ENCODE peak calls at places on chromosomes 4 and X, in four cellular contexts. T, X, F and K are unnamed samples.

GRCh38 chr4:85803846-85804245 is 328.9 kb downstream of the ARHGAP24 start:
- DNase-seq in F (no peak), T (no peak), X (no peak), K (no peak)

GRCh38 chr4:15779336-15779735 is 1.2 kb downstream of the CD38 start:
- DNase-seq in X (peak; percentile 53), F (peak; percentile 88), T (peak; percentile 36), K (peak; percentile 51)

GRCh38 chr4:90187148-90187884 is 60.1 kb downstream of the CCSER1 start:
- DNase-seq in T (no peak), F (no peak), X (no peak), K (no peak)

GRCh38 chr4:106766519-106766918 is 269.6 kb downstream of the DKK2 start:
- DNase-seq in T (no peak), X (no peak), F (no peak), K (no peak)

GRCh38 chr4:19547463-19547862 is 704.2 kb upstream of the SLIT2 start:
- DNase-seq in T (no peak), X (no peak), F (no peak), K (no peak)

GRCh38 chr4:2085496-2085901 is 26.4 kb downstream of the NAT8L start:
- DNase-seq in X (peak; percentile 32), T (no peak), F (no peak), K (peak; percentile 24)

GRCh38 chrX:138914751-138915150 is 203.2 kb upstream of the FGF13 start:
- DNase-seq in X (no peak), T (no peak), F (no peak), K (no peak)

GRCh38 chr4:174429701-174430100 is 92.6 kb downstream of the HPGD start:
- DNase-seq in T (no peak), X (no peak), F (no peak), K (no peak)

GRCh38 chr4:628821-629635 is 3.7 kb downstream of the PDE6B start:
- DNase-seq in T (no peak), X (no peak), F (no peak), K (peak; percentile 20)

GRCh38 chrX:43753637-43754036 is 97.5 kb downstream of the MAOA start:
- DNase-seq in F (no peak), X (no peak), T (no peak), K (no peak)

GRCh38 chr4:101763576-101763975 is 27.0 kb upstream of the BANK1 start:
- DNase-seq in X (no peak), F (no peak), T (no peak), K (no peak)

GRCh38 chr4:101756181-101756580 is 34.3 kb upstream of the BANK1 start:
- DNase-seq in T (no peak), F (no peak), X (no peak), K (no peak)

GRCh38 chr4:101762544-101762943 is 28.0 kb upstream of the BANK1 start:
- DNase-seq in F (no peak), T (no peak), X (no peak), K (no peak)

GRCh38 chr4:101761405-101761804 is 29.1 kb upstream of the BANK1 start:
- DNase-seq in X (no peak), F (no peak), T (no peak), K (no peak)

GRCh38 chr4:101762025-101762424 is 28.5 kb upstream of the BANK1 start:
- DNase-seq in F (no peak), X (no peak), T (no peak), K (no peak)
- H2BK5ac ChIP-seq in F (no peak overlapping the region), X (no peak overlapping the region), T (no peak overlapping the region), K (no peak overlapping the region)

DNA sequence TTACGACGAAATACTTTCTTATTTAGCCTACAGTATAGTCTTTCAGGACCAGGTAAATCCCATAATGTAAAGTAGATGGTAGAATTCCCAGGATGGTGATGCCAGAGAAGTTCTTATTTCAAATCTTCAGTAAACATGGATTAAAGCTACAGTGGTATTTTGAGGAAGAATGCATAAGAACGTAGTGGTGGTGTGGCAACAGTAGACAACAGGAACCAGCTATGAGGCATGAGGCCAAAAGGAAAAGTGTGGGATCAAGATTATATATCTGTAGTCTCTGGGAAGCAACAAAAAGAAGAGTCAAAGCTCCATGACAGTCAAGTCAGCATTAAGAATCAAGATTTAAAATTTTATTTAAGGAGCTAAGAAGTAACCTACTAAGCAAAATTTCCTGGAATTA is 60.2 kb downstream of the METTL14 start:
- DNase-seq in X (no peak), T (no peak), F (no peak), K (no peak)
- H2BK5ac ChIP-seq in X (no peak overlapping the region), T (no peak overlapping the region), F (no peak overlapping the region), K (no peak overlapping the region)

GRCh38 chr4:87036713-87037112 is 101.9 kb downstream of the AFF1 start:
- DNase-seq in F (no peak), T (no peak), X (no peak), K (no peak)
- H2BK5ac ChIP-seq in F (no peak overlapping the region), T (no peak overlapping the region), X (no peak overlapping the region), K (no peak overlapping the region)

GRCh38 chr4:17068396-17068795 is 170.0 kb upstream of the LDB2 start:
- DNase-seq in F (peak; percentile 51), X (no peak), T (no peak), K (no peak)
- H2BK5ac ChIP-seq in F (no peak overlapping the region), X (no peak overlapping the region), T (no peak overlapping the region), K (no peak overlapping the region)

GRCh38 chr4:154009191-154009590 is 220.3 kb upstream of the SFRP2 start:
- DNase-seq in F (peak; percentile 47), X (no peak), T (no peak), K (no peak)
- H2BK5ac ChIP-seq in F (no peak overlapping the region), X (no peak overlapping the region), T (no peak overlapping the region), K (no peak overlapping the region)

DNA sequence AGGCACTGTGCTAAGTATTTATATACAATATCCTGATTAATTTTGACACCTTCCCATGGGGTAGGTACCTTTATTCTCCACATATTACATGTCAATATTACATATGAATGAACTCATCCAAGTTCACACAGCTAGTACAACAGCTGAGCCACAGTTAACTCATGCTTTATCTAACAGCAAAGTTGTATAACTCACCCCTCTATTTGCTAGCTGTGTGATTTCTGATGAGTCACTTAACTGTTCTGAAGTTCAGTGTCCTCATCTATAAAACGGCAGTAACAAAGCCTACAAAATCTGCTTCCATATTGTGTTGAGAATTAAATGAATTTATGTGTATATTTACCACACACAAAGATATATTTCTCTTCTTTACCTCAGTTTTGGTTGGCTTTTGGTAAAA is 48.2 kb upstream of the KDR start:
- DNase-seq in F (peak; percentile 73), X (no peak), T (no peak), K (no peak)
- H2BK5ac ChIP-seq in F (no peak overlapping the region), X (no peak overlapping the region), T (no peak overlapping the region), K (no peak overlapping the region)